ENCODE peak calls at places on chromosomes 7 and 10, in six cellular contexts. V is iPS DF 6.9; X is right atrium auricular region; E is activated gamma-delta T cell treated with Interleukin-2 at 50 U/mL for 16 hours; F is activated CD4-positive, alpha-beta T cell treated with anti-CD3 and anti-CD28 coated beads for 1 hour; R is NCI-H187. H is an unnamed sample.

GRCh38 chr7:131234719-131235488 is 92.8 kb upstream of the MKLN1 start:
- DNase-seq in V (no peak), X (no peak), E (no peak), F (no peak), R (no peak), H (no peak)

GRCh38 chr7:95549818-95550529 is 46.3 kb downstream of the PDK4 start:
- DNase-seq in V (no peak), X (peak), E (no peak), F (no peak), R (no peak), H (no peak)

GRCh38 chr7:138491612-138492386 is 31.7 kb downstream of the TRIM24 start:
- DNase-seq in V (no peak), X (no peak), E (no peak), F (no peak), R (no peak), H (no peak)

GRCh38 chr7:27194641-27195379 is 5.1 kb downstream of the HOXA13 start:
- DNase-seq in V (no peak), X (no peak), E (no peak), F (no peak), R (no peak), H (no peak)

GRCh38 chr7:142608630-142609029 is 140.6 kb upstream of the PRSS1 start:
- DNase-seq in V (no peak), X (no peak), E (no peak), F (no peak), R (no peak), H (no peak)

GRCh38 chr7:73577627-73578341 is 595 bp downstream of the TBL2 start:
- DNase-seq in V (no peak), X (no peak), E (no peak), F (no peak), R (no peak), H (no peak)

GRCh38 chr7:95396136-95397032 is at the start of gene PON3:
- DNase-seq in V (peak), X (no peak), E (peak), F (no peak), R (no peak), H (no peak)

GRCh38 chr7:156014201-156014600 is 201.9 kb upstream of the SHH start:
- DNase-seq in V (no peak), X (no peak), E (no peak), F (no peak), R (no peak), H (no peak)

GRCh38 chr10:109247819-109248218 is 675.5 kb downstream of the XPNPEP1 start:
- DNase-seq in V (no peak), X (no peak), E (no peak), F (no peak), R (no peak), H (no peak)

GRCh38 chr7:121244120-121244865 is 84.5 kb upstream of the WNT16 start:
- DNase-seq in V (no peak), X (no peak), E (no peak), F (no peak), R (no peak), H (no peak)

GRCh38 chr10:79404231-79404609 is 41.2 kb downstream of the ZCCHC24 start:
- DNase-seq in V (no peak), X (peak), E (no peak), F (no peak), R (no peak), H (no peak)

GRCh38 chr7:16698200-16698910 is 52.4 kb downstream of the BZW2 start:
- DNase-seq in V (no peak), X (no peak), E (no peak), F (no peak), R (no peak), H (no peak)

GRCh38 chr7:94295805-94296204 is 98.9 kb upstream of the COL1A2 start:
- DNase-seq in V (no peak), X (no peak), E (no peak), F (no peak), R (no peak), H (no peak)

GRCh38 chr7:81816312-81816711 is 46.5 kb upstream of the HGF start:
- DNase-seq in V (no peak), X (no peak), E (no peak), F (no peak), R (no peak), H (no peak)

GRCh38 chr10:103215601-103216000 is 22.5 kb upstream of the NT5C2 start:
- DNase-seq in V (no peak), X (no peak), E (no peak), F (no peak), R (no peak), H (no peak)

GRCh38 chr10:119546009-119546408 is 3.5 kb upstream of the RGS10 start:
- DNase-seq in V (no peak), X (no peak), E (no peak), F (no peak), R (no peak), H (peak)

GRCh38 chr10:19877466-19878255 is 61.4 kb downstream of the PLXDC2 start:
- DNase-seq in V (no peak), X (no peak), E (no peak), F (no peak), R (no peak), H (no peak)

GRCh38 chr7:128781126-128781525 is 5.5 kb upstream of the OPN1SW start:
- DNase-seq in V (no peak), X (no peak), E (no peak), F (no peak), R (no peak), H (no peak)

GRCh38 chr10:59588791-59589190 is 120.9 kb downstream of the SLC16A9 start:
- DNase-seq in V (no peak), X (no peak), E (no peak), F (no peak), R (no peak), H (no peak)

GRCh38 chr7:129363-130221 is 62.8 kb upstream of the FAM20C start:
- DNase-seq in V (no peak), X (no peak), E (no peak), F (no peak), R (no peak), H (no peak)

GRCh38 chr10:73873843-73874215 is 526 bp downstream of the CAMK2G start:
- DNase-seq in V (no peak), X (no peak), E (peak), F (no peak), R (no peak), H (no peak)

GRCh38 chr10:117539903-117540639 is 2.5 kb upstream of the EMX2 start:
- DNase-seq in V (no peak), X (no peak), E (no peak), F (no peak), R (no peak), H (no peak)

GRCh38 chr7:123352957-123353356 is 153.2 kb upstream of the SLC13A1 start:
- DNase-seq in V (no peak), X (no peak), E (no peak), F (no peak), R (no peak), H (no peak)

GRCh38 chr7:130022623-130023175 is 28.5 kb downstream of the ZC3HC1 start:
- DNase-seq in V (no peak), X (no peak), E (no peak), F (no peak), R (no peak), H (no peak)